ENCODE peak calls at places on chromosomes 11 and 22, in six cellular contexts. B is right atrium auricular region; X is kidney; S is AG04450; N is IMR-90; J is CD4-positive, alpha-beta T cell. M is an unnamed sample.

GRCh38 chr11:120566176-120566575 is 54.6 kb downstream of the GRIK4 start:
- DNase-seq in B (no peak), X (no peak), S (no peak), N (peak), J (no peak), M (no peak)

GRCh38 chr22:11628651-11629511 is 3899.1 kb upstream of the OR11H1 start:
- DNase-seq in B (no peak), X (peak), S (no peak), N (no peak), J (no peak), M (peak)

GRCh38 chr22:19878461-19879247 is 24.0 kb upstream of the GNB1L start:
- DNase-seq in B (no peak), X (peak), S (no peak), N (peak), J (no peak), M (no peak)

GRCh38 chr11:46697303-46697702 is 3.1 kb downstream of the ARHGAP1 start:
- DNase-seq in B (no peak), X (no peak), S (no peak), N (no peak), J (no peak), M (no peak)

GRCh38 chr11:72745925-72746550 is 6.2 kb downstream of the ARAP1 start:
- DNase-seq in B (no peak), X (peak), S (no peak), N (no peak), J (no peak), M (no peak)

GRCh38 chr11:121291896-121292502 is 572 bp upstream of the SC5D start:
- DNase-seq in B (peak), X (no peak), S (no peak), N (peak), J (peak), M (no peak)

GRCh38 chr22:21977814-21978213 is 4.8 kb downstream of the TOP3B start:
- DNase-seq in B (no peak), X (peak), S (no peak), N (no peak), J (no peak), M (no peak)

GRCh38 chr11:131750692-131751091 is 380.3 kb downstream of the NTM start:
- DNase-seq in B (no peak), X (no peak), S (no peak), N (no peak), J (no peak), M (no peak)

GRCh38 chr11:36362902-36363301 is 66.8 kb downstream of the PRR5L start:
- DNase-seq in B (no peak), X (no peak), S (peak), N (peak), J (no peak), M (peak)

GRCh38 chr11:119764108-119764874 is 35.3 kb upstream of the NECTIN1 start:
- DNase-seq in B (no peak), X (peak), S (no peak), N (peak), J (no peak), M (no peak)

GRCh38 chr11:124394408-124394807 is 4.4 kb downstream of the OR8B3 start:
- DNase-seq in B (no peak), X (no peak), S (no peak), N (peak), J (no peak), M (peak)

GRCh38 chr11:87290304-87290922 is 252.7 kb downstream of the TMEM135 start:
- DNase-seq in B (no peak), X (no peak), S (peak), N (peak), J (no peak), M (no peak)

GRCh38 chr11:35308157-35308556 is 111.2 kb downstream of the SLC1A2 start:
- DNase-seq in B (no peak), X (no peak), S (no peak), N (no peak), J (no peak), M (no peak)

GRCh38 chr11:14529933-14530332 is 9.7 kb upstream of the PSMA1 start:
- DNase-seq in B (no peak), X (no peak), S (no peak), N (no peak), J (no peak), M (no peak)

GRCh38 chr22:20650294-20651207 is 123.4 kb upstream of the SERPIND1 start:
- DNase-seq in B (peak), X (no peak), S (no peak), N (no peak), J (no peak), M (peak)

GRCh38 chr11:104876838-104877500 is 21.3 kb downstream of the CASP12 start:
- DNase-seq in B (no peak), X (no peak), S (no peak), N (no peak), J (no peak), M (no peak)

GRCh38 chr22:39236321-39237275 is 8.2 kb downstream of the PDGFB start:
- DNase-seq in B (peak), X (peak), S (no peak), N (no peak), J (peak), M (no peak)

GRCh38 chr11:65476632-65477270 is 22.1 kb upstream of the MALAT1 start:
- DNase-seq in B (no peak), X (peak), S (no peak), N (no peak), J (no peak), M (no peak)

GRCh38 chr11:116600930-116601329 is 171.9 kb downstream of the BUD13 start:
- DNase-seq in B (no peak), X (no peak), S (no peak), N (no peak), J (no peak), M (no peak)

GRCh38 chr11:3111919-3112690 is 53.0 kb downstream of the OSBPL5 start:
- DNase-seq in B (no peak), X (no peak), S (no peak), N (peak), J (no peak), M (no peak)

GRCh38 chr11:71066311-71066710 is 186.1 kb downstream of the SHANK2 start:
- DNase-seq in B (no peak), X (no peak), S (no peak), N (no peak), J (no peak), M (no peak)

GRCh38 chr11:7538023-7538422 is 24.2 kb downstream of the PPFIBP2 start:
- DNase-seq in B (peak), X (no peak), S (no peak), N (no peak), J (no peak), M (peak)

GRCh38 chr22:27827586-27828213 is 26.1 kb upstream of the MN1 start:
- DNase-seq in B (peak), X (peak), S (no peak), N (no peak), J (no peak), M (no peak)

GRCh38 chr22:42001127-42001526 is 2.5 kb downstream of the WBP2NL start:
- DNase-seq in B (no peak), X (no peak), S (no peak), N (peak), J (no peak), M (no peak)

GRCh38 chr22:50192825-50193204 is 7.1 kb downstream of the TRABD start:
- DNase-seq in B (no peak), X (peak), S (no peak), N (no peak), J (peak), M (no peak)

GRCh38 chr22:46070722-46071450 is 79.4 kb upstream of the PPARA start:
- DNase-seq in B (no peak), X (peak), S (no peak), N (peak), J (no peak), M (no peak)

GRCh38 chr22:49883294-49883640 is 29.6 kb downstream of the ZBED4 start:
- DNase-seq in B (no peak), X (no peak), S (no peak), N (peak), J (no peak), M (no peak)

GRCh38 chr11:129694966-129695365 is 120.7 kb upstream of the TMEM45B start:
- DNase-seq in B (no peak), X (no peak), S (no peak), N (no peak), J (no peak), M (no peak)

GRCh38 chr22:36277482-36278291 is 24.8 kb downstream of the APOL1 start:
- DNase-seq in B (peak), X (no peak), S (peak), N (peak), J (peak), M (no peak)

GRCh38 chr22:36563898-36564297 is 34.9 kb upstream of the EIF3D start:
- DNase-seq in B (no peak), X (no peak), S (no peak), N (no peak), J (no peak), M (no peak)

GRCh38 chr11:28464252-28464867 is 356.2 kb downstream of the METTL15 start:
- DNase-seq in B (no peak), X (no peak), S (peak), N (peak), J (no peak), M (no peak)

GRCh38 chr11:133790995-133791394 is 54.3 kb downstream of the SPATA19 start:
- DNase-seq in B (no peak), X (no peak), S (no peak), N (no peak), J (no peak), M (peak)

GRCh38 chr11:76788661-76789442 is 5.7 kb downstream of the TSKU start:
- DNase-seq in B (no peak), X (peak), S (no peak), N (no peak), J (no peak), M (no peak)

GRCh38 chr11:119195680-119196079 is 10.4 kb downstream of the NHERF4 start:
- DNase-seq in B (no peak), X (no peak), S (peak), N (peak), J (no peak), M (no peak)

GRCh38 chr11:112694813-112695212 is 266.4 kb upstream of the NCAM1 start:
- DNase-seq in B (no peak), X (no peak), S (no peak), N (no peak), J (no peak), M (no peak)

GRCh38 chr11:17258670-17259069 is 17.9 kb upstream of the NUCB2 start:
- DNase-seq in B (no peak), X (no peak), S (no peak), N (no peak), J (no peak), M (no peak)

GRCh38 chr11:1879941-1880720 is 11.6 kb downstream of the PRR33 start:
- DNase-seq in B (peak), X (peak), S (no peak), N (no peak), J (no peak), M (no peak)
- H3K27ac ChIP-seq in B (peak), X (no peak), S (no peak), N (no peak), J (peak), M (peak)

GRCh38 chr11:68513930-68514487 is 53.5 kb downstream of the PPP6R3 start:
- DNase-seq in B (no peak), X (no peak), S (no peak), N (no peak), J (no peak), M (no peak)
- H3K27ac ChIP-seq in B (no peak), X (no peak), S (no peak), N (no peak), J (no peak), M (no peak)

GRCh38 chr11:128622137-128622523 is 34.8 kb upstream of the ETS1 start:
- DNase-seq in B (peak), X (peak), S (no peak), N (no peak), J (no peak), M (no peak)
- H3K27ac ChIP-seq in B (peak), X (peak), S (peak), N (no peak), J (peak), M (peak)

DNA sequence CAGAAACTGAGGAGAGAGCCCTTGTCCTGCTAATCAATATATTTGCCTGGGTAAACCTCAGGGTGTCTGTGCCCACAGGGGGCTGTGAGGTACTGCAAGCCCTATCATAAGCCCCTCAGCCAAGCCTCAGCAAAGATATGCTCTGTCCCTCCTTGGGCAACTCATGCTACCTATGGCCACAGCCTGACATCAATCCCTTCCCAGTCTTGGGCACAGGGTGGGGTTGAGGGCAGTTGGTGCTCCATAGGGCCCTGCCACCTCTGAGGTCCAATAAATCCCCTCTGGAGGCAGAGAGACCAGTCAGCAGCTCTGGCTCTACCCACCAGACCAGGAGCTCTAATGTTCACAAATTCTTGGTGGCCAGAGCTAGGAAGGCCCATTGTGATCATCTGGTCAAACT is 23.8 kb downstream of the TPBGL start:
- DNase-seq in B (no peak), X (peak), S (no peak), N (no peak), J (no peak), M (no peak)
- H3K27ac ChIP-seq in B (no peak), X (no peak), S (no peak), N (no peak), J (no peak), M (no peak)

DNA sequence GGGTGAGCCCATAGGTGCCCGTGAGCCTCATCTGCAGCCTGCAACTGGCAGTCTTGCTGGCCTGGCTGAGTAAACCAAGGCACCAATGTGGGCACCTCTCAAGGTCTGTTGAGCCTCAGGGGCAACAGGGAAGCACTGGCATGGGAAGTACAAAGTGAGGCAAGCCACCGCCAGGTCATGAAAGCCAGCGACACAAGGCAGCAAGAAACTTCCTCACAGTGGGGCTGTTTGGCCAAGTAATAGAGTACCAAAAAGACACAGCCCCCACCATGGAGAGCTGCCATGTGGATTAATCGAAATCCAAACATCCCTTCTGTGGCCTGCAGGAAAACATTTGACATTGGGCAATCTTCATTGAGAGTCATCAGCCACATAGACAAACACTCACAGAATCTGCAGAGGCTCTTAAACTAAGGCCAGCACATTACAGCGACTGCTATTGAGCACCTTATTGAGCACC is 43.6 kb upstream of the FIBIN start:
- DNase-seq in B (no peak), X (peak), S (peak), N (peak), J (no peak), M (no peak)
- H3K27ac ChIP-seq in B (peak), X (no peak), S (peak), N (peak), J (no peak), M (no peak)

GRCh38 chr11:74683279-74683871 is 47.9 kb downstream of the CHRDL2 start:
- DNase-seq in B (no peak), X (peak), S (no peak), N (no peak), J (no peak), M (no peak)
- H3K27ac ChIP-seq in B (peak), X (no peak), S (no peak), N (no peak), J (no peak), M (peak)

DNA sequence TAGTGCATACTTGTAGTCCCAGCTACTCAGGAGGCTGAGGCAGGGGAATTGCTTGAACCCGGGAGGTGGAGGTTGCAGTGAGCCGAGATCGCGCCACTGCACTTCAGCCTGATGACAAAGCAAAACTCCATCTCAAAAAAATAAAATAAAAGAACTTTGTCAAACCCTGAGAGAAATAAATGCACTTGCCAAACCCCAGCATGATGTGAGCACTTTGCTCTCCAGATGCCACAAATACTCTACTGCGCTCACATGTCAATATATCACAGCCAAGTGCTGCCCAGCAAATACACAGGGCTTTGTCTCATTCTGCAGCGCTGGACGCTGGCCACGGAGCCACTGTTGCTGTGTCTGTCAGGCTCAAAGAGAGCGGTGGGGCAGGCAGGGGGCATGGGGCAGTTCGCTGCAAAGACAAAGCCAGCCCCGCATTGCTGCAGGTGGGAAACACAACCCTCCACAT is 45.1 kb downstream of the AHNAK start:
- DNase-seq in B (no peak), X (no peak), S (no peak), N (peak), J (no peak), M (no peak)
- H3K27ac ChIP-seq in B (peak), X (no peak), S (no peak), N (no peak), J (no peak), M (peak)

GRCh38 chr22:17971711-17972110 is 52.6 kb downstream of the MICAL3 start:
- DNase-seq in B (no peak), X (no peak), S (no peak), N (no peak), J (no peak), M (no peak)
- H3K27ac ChIP-seq in B (peak), X (peak), S (peak), N (peak), J (no peak), M (peak)

GRCh38 chr11:12270215-12270797 is 107.1 kb upstream of the PARVA start:
- DNase-seq in B (no peak), X (no peak), S (no peak), N (no peak), J (no peak), M (no peak)
- H3K27ac ChIP-seq in B (no peak), X (no peak), S (no peak), N (no peak), J (no peak), M (peak)

GRCh38 chr11:18709414-18709813 is 10.8 kb downstream of the TMEM86A start:
- DNase-seq in B (no peak), X (no peak), S (no peak), N (no peak), J (no peak), M (no peak)
- H3K27ac ChIP-seq in B (no peak), X (no peak), S (no peak), N (no peak), J (no peak), M (no peak)

M was measured in esophagus muscularis mucosa.